ENCODE peak calls at places on chromosomes 12 and 14, in eight cellular contexts. V is GM06990, F is brain microvascular endothelial cell, H is thoracic aorta, Q is heart right ventricle, C is HCT116, D is testis, U is thyroid gland. Z is an unnamed sample. For H3K27me3, the result is how much of the 10 kb centered on the place peaks cover.

GRCh38 chr12:23132357-23132756 is 507.4 kb downstream of the ETNK1 start:
- DNase-seq in F (no peak), C (no peak), U (no peak), H (no peak), Q (no peak), D (no peak), V (no peak), Z (no peak)

GRCh38 chr12:52849511-52849910 is 717 bp upstream of the KRT78 start:
- DNase-seq in F (no peak), U (no peak), V (no peak), D (no peak), H (no peak), C (no peak), Q (no peak), Z (no peak)

GRCh38 chr14:104104006-104104901 is 18.8 kb downstream of the ASPG start:
- DNase-seq in H (no peak), V (no peak), Q (no peak), U (peak), F (no peak), C (no peak), D (no peak), Z (no peak)

GRCh38 chr12:102169922-102170698 is 27.5 kb downstream of the PMCH start:
- DNase-seq in F (peak), C (peak), H (no peak), V (no peak), U (peak), D (peak), Q (no peak), Z (no peak)

GRCh38 chr12:13198921-13199320 is 2.4 kb downstream of the EMP1 start:
- DNase-seq in V (no peak), D (no peak), C (no peak), H (no peak), U (no peak), Q (no peak), F (no peak), Z (no peak)

GRCh38 chr14:51782412-51782811 is 78.0 kb upstream of the GNG2 start:
- DNase-seq in F (no peak), H (no peak), Q (no peak), V (no peak), U (no peak), D (no peak), C (no peak), Z (no peak)

GRCh38 chr14:90518941-90519256 is 122.1 kb downstream of the CALM1 start:
- DNase-seq in U (peak), C (peak), H (no peak), F (no peak), D (peak), Q (no peak), V (peak), Z (no peak)

GRCh38 chr12:100706029-100706428 is 88.5 kb upstream of the ANO4 start:
- DNase-seq in V (no peak), D (no peak), Q (no peak), F (peak), C (peak), U (no peak), H (no peak), Z (no peak)

GRCh38 chr14:25197885-25198284 is 147.9 kb upstream of the STXBP6 start:
- DNase-seq in D (no peak), C (no peak), F (no peak), U (no peak), H (no peak), V (no peak), Q (no peak), Z (no peak)

GRCh38 chr14:102930138-102930752 is 7.8 kb downstream of the AMN start:
- DNase-seq in V (no peak), F (no peak), C (no peak), H (no peak), Q (no peak), U (peak), D (no peak), Z (no peak)
- TF ChIP-seq CTCF in V (no peak), F (no peak), C (no peak), H (no peak), Q (no peak), U (no peak), D (no peak), Z (no peak)

GRCh38 chr12:85280984-85281946 is 1.2 kb downstream of the ALX1 start:
- DNase-seq in C (no peak), F (no peak), H (no peak), Q (no peak), V (no peak), D (no peak), U (no peak), Z (no peak)
- H3K27me3 ChIP-seq in C (under half), F (under half), H (under half), Q (half or more), V (under half), D (under half), U (under half), Z (under half)

GRCh38 chr12:91381309-91381804 is 198.7 kb upstream of the DCN start:
- DNase-seq in Q (peak), D (peak), C (no peak), F (peak), U (peak), H (no peak), V (peak), Z (no peak)
- H3K4me3 ChIP-seq in Q (peak), D (peak), C (no peak), F (peak), U (no peak), H (peak), V (peak), Z (peak)

DNA sequence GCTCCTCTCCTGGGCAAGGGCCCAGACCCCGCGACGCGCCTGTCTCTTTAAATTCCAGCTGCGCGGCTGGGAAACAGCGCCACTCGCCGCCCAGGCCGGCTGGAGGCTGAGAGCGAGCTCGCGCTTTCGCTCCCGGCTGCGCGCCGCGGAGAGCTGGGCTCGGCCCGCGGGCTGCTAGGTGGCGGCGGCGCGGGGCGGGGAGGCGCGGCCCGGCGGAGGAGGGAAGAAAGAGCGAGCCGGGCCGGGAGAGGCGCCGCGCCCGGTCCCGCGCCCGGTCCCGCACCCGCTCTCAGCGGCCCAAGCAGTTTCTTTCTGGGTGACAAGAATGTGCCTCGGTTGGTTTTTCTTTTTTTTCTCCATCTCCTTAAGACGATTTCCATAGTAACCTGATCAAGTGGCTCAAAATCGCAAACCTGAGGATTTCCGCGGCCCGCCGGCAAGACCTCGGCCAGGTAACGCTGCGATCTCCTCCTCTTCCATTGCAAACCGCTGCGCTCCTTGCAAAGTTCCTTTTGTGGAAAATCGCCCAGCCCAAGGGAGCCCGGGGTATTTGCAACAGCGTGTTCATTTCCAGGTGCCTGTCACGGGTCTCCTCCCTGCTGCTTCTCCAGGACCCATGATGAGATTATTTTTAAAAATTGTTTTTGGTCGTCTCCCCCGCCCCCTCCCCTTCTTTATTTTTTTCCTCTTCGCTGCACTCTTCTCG is 259.5 kb upstream of the E2F7 start:
- DNase-seq in U (peak), C (peak), D (peak), F (peak), V (peak), Q (peak), H (no peak), Z (no peak)
- TF ChIP-seq CTCF in U (peak), C (peak), D (peak), F (peak), V (peak), Q (peak), H (peak), Z (no peak)

GRCh38 chr14:69569859-69570258 is 4.8 kb downstream of the CCDC177 start:
- DNase-seq in U (no peak), V (no peak), C (no peak), H (no peak), Q (no peak), F (no peak), D (no peak), Z (no peak)
- H3K27me3 ChIP-seq in U (under half), V (under half), C (under half), H (under half), Q (half or more), F (half or more), D (under half), Z (under half)

DNA sequence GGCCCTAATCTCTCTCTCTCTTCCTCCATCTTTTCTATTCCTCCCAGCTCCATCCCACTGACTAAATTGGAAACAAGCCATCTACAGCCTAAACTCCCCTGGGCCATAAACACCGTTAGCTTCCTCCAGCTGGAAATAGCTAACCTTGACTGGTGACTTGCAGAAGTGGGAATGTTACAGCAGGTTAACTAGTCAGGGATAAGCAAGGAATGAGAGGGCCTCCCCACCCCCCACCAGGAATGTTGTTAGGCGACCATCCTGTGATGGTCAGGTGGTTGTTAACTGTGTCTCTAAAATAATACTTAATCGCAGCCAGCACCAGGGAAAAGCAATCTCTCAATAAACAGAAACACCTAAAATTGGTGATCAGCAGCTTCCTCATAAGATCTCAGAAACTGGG is 40.8 kb downstream of the MIS18BP1 start:
- DNase-seq in H (no peak), U (peak), F (no peak), C (no peak), D (no peak), Q (no peak), V (no peak), Z (no peak)
- H3K4me3 ChIP-seq in H (no peak), U (no peak), F (no peak), C (no peak), D (no peak), Q (no peak), V (no peak), Z (no peak)

GRCh38 chr12:72272731-72273498 is 745 bp downstream of the TRHDE start:
- DNase-seq in Q (peak), F (no peak), D (peak), C (no peak), H (no peak), U (no peak), V (peak), Z (no peak)
- TF ChIP-seq CTCF in Q (no peak), F (peak), D (no peak), C (no peak), H (no peak), U (no peak), V (no peak), Z (no peak)

Z was measured in vagina.